ENCODE peak calls at places on chromosomes 11 and 22, in seven cellular contexts. Q is AG04450, D is pancreas, H is body of pancreas, K is IMR-90, Z is GM12865, I is testis. X is an unnamed sample.

GRCh38 chr11:82960000-82960778 is 58.7 kb downstream of the DDIAS start:
- DNase-seq in Q (no peak), D (no peak), H (no peak), K (no peak), Z (peak; percentile 81), I (no peak), X (no peak)

GRCh38 chr11:78476066-78476465 is 58.4 kb upstream of the GAB2 start:
- DNase-seq in Q (no peak), D (no peak), H (no peak), K (no peak), Z (no peak), I (no peak), X (no peak)

GRCh38 chr22:18000441-18001039 is 23.8 kb downstream of the MICAL3 start:
- DNase-seq in Q (no peak), D (peak; percentile 19), H (peak; percentile 33), K (no peak), Z (no peak), I (peak; percentile 36), X (no peak)

GRCh38 chr11:125275905-125276634 is 111.5 kb downstream of the PKNOX2 start:
- DNase-seq in Q (no peak), D (peak; percentile 24), H (no peak), K (peak; percentile 64), Z (no peak), I (no peak), X (no peak)

GRCh38 chr11:135004495-135004894 is 592.5 kb upstream of the B3GAT1 start:
- DNase-seq in Q (no peak), D (no peak), H (no peak), K (no peak), Z (no peak), I (no peak), X (no peak)

GRCh38 chr11:44709966-44710365 is 16.8 kb upstream of the TSPAN18 start:
- DNase-seq in Q (no peak), D (no peak), H (no peak), K (peak; percentile 27), Z (no peak), I (no peak), X (no peak)

GRCh38 chr11:94732617-94733292 is 35.4 kb upstream of the AMOTL1 start:
- DNase-seq in Q (peak; percentile 20), D (no peak), H (no peak), K (peak; percentile 87), Z (no peak), I (no peak), X (no peak)

GRCh38 chr11:94550513-94550912 is 6.8 kb downstream of the FUT4 start:
- DNase-seq in Q (no peak), D (no peak), H (no peak), K (no peak), Z (peak; percentile 23), I (no peak), X (no peak)

GRCh38 chr11:23490557-23491235 is 630.4 kb upstream of the CCDC179 start:
- DNase-seq in Q (no peak), D (no peak), H (no peak), K (no peak), Z (no peak), I (no peak), X (no peak)

GRCh38 chr11:73383249-73384126 is 7.3 kb downstream of the RELT start:
- DNase-seq in Q (no peak), D (no peak), H (no peak), K (no peak), Z (peak; percentile 54), I (no peak), X (no peak)

GRCh38 chr11:28383471-28383870 is 275.3 kb downstream of the METTL15 start:
- DNase-seq in Q (no peak), D (no peak), H (no peak), K (peak; percentile 62), Z (no peak), I (no peak), X (peak; percentile 49)

GRCh38 chr11:115944596-115944995 is 440.4 kb upstream of the CADM1 start:
- DNase-seq in Q (no peak), D (no peak), H (no peak), K (no peak), Z (no peak), I (no peak), X (no peak)

GRCh38 chr11:65429724-65430405 is 7.3 kb downstream of the NEAT1 start:
- DNase-seq in Q (no peak), D (peak; percentile 79), H (peak; percentile 78), K (peak; percentile 80), Z (peak; percentile 76), I (peak; percentile 64), X (no peak)

DNA sequence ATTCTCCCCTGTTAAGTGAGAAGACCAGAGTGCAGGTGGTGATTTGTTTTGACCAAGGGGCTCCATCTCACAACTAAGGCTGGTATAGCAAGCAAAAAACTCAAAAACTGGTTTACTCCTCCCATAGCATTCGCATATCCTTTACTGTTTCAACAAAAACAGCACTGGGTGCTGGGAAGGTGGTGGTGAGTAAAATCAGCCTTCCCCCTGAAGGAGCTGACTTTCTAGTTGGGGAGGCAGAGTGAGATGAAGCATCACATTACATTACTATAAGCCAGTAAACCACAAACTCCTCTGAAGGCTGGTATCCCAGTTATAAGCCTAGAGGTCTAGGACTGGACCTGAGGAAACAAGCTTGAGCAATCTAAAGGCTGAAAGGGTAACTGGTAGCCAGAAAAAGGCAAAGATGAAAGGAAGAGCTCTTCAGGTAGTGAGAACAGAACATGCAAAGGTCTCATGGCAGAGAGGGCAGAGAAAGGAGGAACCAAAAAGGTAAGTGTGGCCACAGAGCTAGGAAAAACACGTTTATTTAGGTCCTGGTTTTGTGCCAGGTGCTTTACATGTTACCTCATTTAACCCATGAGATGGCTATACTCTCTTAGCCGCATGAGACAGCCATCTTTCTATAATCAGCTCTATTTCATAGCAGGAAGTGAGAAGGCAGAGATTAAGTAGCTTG is 22.3 kb downstream of the TMEM123 start:
- DNase-seq in Q (no peak), D (no peak), H (no peak), K (peak; percentile 70), Z (peak; percentile 94), I (no peak), X (no peak)
- H3K4me3 ChIP-seq in Q (no peak overlapping the region), D (no peak overlapping the region), H (no peak overlapping the region), K (no peak overlapping the region), Z (peak overlapping the region; percentile 17), I (no peak overlapping the region), X (no peak overlapping the region)

DNA sequence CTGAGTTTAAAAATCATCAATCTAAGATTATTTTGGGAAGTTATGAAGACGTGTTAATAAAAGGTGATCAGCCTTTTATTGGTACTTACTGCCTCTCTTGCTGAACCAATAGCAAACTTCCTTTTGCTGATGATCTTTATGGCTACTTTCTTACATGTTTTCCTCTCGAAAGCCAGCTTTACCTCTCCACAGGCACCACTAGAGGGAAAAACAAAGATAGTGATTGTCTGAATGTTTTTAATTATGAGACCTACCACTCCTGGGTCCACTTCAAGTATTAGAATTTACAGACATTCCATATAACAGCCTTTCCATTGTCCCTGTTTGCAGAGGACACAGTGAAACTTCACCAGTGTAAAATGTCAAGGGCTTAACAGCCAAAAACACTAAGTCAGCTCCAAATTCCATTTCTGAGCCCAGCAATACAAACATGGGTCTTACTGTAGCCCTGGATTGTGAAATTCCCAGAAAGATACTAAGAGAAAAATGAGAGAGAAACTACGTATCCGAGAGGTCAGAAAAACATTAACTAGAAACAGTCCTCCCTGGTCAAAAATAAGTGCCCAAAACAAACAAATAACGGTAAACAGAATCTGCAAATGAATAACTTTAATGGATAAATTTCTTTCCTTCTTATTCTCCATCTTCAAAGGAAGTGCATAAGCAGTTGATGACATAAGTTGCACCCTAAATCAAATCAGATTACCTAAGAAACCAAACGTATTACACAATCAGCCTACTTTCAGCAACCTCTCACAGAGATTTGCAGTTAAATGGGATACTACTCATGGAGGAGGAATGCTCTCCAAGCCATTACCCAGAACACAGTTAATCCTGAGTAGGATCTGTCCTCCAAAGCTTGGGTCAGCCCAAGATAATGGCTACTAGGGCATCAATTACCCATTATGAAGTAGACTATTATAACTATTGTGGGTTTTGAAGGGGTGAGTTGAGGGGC is 29.5 kb downstream of the CHEK2 start:
- DNase-seq in Q (peak; percentile 89), D (no peak), H (no peak), K (peak; percentile 97), Z (no peak), I (no peak), X (peak; percentile 94)
- TF ChIP-seq CTCF in Q (peak; percentile 42), D (no peak), H (no peak), K (peak; percentile 4), Z (no peak), I (no peak), X (no peak)

GRCh38 chr22:48574776-48575566 is 1252.7 kb downstream of the BRD1 start:
- DNase-seq in Q (no peak), D (peak; percentile 65), H (peak; percentile 62), K (no peak), Z (no peak), I (peak; percentile 62), X (no peak)
- H3K4me3 ChIP-seq in Q (no peak overlapping the region), D (no peak overlapping the region), H (no peak overlapping the region), K (no peak overlapping the region), Z (no peak overlapping the region), I (peak overlapping the region; percentile 34), X (peak overlapping the region; percentile 30)

GRCh38 chr22:22545084-22545483 is 14.0 kb downstream of the PRAME start:
- DNase-seq in Q (no peak), D (no peak), H (no peak), K (no peak), Z (no peak), I (no peak), X (no peak)
- TF ChIP-seq CTCF in Q (no peak), D (no peak), H (no peak), K (no peak), Z (no peak), I (no peak), X (no peak)

GRCh38 chr11:1485504-1485885 is 1.1 kb downstream of the MOB2 start:
- DNase-seq in Q (no peak), D (no peak), H (no peak), K (no peak), Z (no peak), I (no peak), X (no peak)
- H3K4me3 ChIP-seq in Q (no peak overlapping the region), D (no peak overlapping the region), H (no peak overlapping the region), K (no peak overlapping the region), Z (no peak overlapping the region), I (no peak overlapping the region), X (no peak overlapping the region)

DNA sequence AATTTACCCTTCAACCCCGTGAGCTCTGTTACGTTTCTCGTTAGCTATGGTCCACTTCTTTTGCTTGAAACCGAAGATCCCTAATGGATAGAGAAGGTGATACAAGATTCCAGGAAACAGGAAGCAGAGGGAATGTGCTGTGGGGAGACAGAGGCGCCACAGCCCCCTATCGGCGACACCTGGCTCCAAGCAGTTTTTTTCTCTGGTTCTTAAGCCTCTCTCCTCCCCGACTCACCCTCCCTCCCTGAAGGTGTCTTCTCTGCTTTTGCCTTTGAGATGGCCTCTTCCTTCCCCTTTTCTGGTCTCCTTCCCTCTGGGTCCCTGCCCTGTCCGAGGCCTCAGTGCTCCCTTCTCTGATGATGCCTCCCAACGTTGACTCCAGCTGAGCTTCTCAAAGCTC is 14.2 kb upstream of the APOBEC3A start:
- DNase-seq in Q (no peak), D (no peak), H (no peak), K (no peak), Z (no peak), I (no peak), X (no peak)
- TF ChIP-seq CTCF in Q (peak; percentile 5), D (no peak), H (no peak), K (no peak), Z (peak; percentile 22), I (no peak), X (no peak)

X was measured in AG04449.